ENCODE peak calls at places on chromosomes 12 and 14, in nine cellular contexts. One of them, this sample, is unnamed.

GRCh38 chr12:89179245-89179644 is 173.1 kb downstream of the DUSP6 start:
- DNase-seq in right lobe of liver: no peak
- DNase-seq in CD8-positive, alpha-beta T cell: no peak
- DNase-seq in CD4-positive, alpha-beta memory T cell: no peak
- DNase-seq in pancreas: no peak
- DNase-seq in body of pancreas: no peak
- DNase-seq in fibroblast of lung: no peak
- DNase-seq in PC-3: peak; percentile 46
- DNase-seq in aorta: no peak
- DNase-seq in this sample: no peak

GRCh38 chr12:57611116-57611809 is at the start of gene ARHGEF25:
- DNase-seq in PC-3: peak; percentile 35
- DNase-seq in right lobe of liver: peak; percentile 48
- DNase-seq in CD8-positive, alpha-beta T cell: no peak
- DNase-seq in body of pancreas: peak; percentile 54
- DNase-seq in fibroblast of lung: peak; percentile 58
- DNase-seq in aorta: peak; percentile 88
- DNase-seq in CD4-positive, alpha-beta memory T cell: no peak
- DNase-seq in pancreas: peak; percentile 55
- DNase-seq in this sample: peak; percentile 89

GRCh38 chr12:109329710-109330109 is 18.0 kb upstream of the MYO1H start:
- DNase-seq in fibroblast of lung: no peak
- DNase-seq in right lobe of liver: no peak
- DNase-seq in body of pancreas: no peak
- DNase-seq in aorta: no peak
- DNase-seq in pancreas: no peak
- DNase-seq in PC-3: no peak
- DNase-seq in CD8-positive, alpha-beta T cell: no peak
- DNase-seq in CD4-positive, alpha-beta memory T cell: no peak
- DNase-seq in this sample: no peak

GRCh38 chr14:25150934-25151790 is 101.2 kb upstream of the STXBP6 start:
- DNase-seq in fibroblast of lung: peak; percentile 79
- DNase-seq in CD4-positive, alpha-beta memory T cell: peak; percentile 5
- DNase-seq in pancreas: no peak
- DNase-seq in PC-3: peak; percentile 52
- DNase-seq in body of pancreas: no peak
- DNase-seq in right lobe of liver: no peak
- DNase-seq in aorta: no peak
- DNase-seq in CD8-positive, alpha-beta T cell: no peak
- DNase-seq in this sample: no peak

GRCh38 chr14:51396222-51396815 is 156.3 kb downstream of the TMX1 start:
- DNase-seq in body of pancreas: peak; percentile 20
- DNase-seq in CD8-positive, alpha-beta T cell: no peak
- DNase-seq in CD4-positive, alpha-beta memory T cell: no peak
- DNase-seq in PC-3: peak; percentile 99
- DNase-seq in right lobe of liver: peak; percentile 26
- DNase-seq in aorta: peak; percentile 52
- DNase-seq in fibroblast of lung: peak; percentile 99
- DNase-seq in pancreas: peak; percentile 46
- DNase-seq in this sample: peak; percentile 55

GRCh38 chr12:131833896-131834641 is 5.9 kb downstream of the MMP17 start:
- DNase-seq in aorta: no peak
- DNase-seq in pancreas: no peak
- DNase-seq in body of pancreas: no peak
- DNase-seq in PC-3: peak; percentile 43
- DNase-seq in CD4-positive, alpha-beta memory T cell: no peak
- DNase-seq in fibroblast of lung: peak; percentile 37
- DNase-seq in CD8-positive, alpha-beta T cell: no peak
- DNase-seq in right lobe of liver: no peak
- DNase-seq in this sample: no peak

GRCh38 chr12:120206228-120206627 is 5.3 kb upstream of the RPLP0 start:
- DNase-seq in aorta: peak; percentile 6
- DNase-seq in pancreas: no peak
- DNase-seq in right lobe of liver: no peak
- DNase-seq in CD8-positive, alpha-beta T cell: no peak
- DNase-seq in fibroblast of lung: no peak
- DNase-seq in body of pancreas: no peak
- DNase-seq in PC-3: no peak
- DNase-seq in CD4-positive, alpha-beta memory T cell: no peak
- DNase-seq in this sample: no peak

GRCh38 chr12:113186033-113186365 is 478 bp downstream of the RITA1 start:
- DNase-seq in CD8-positive, alpha-beta T cell: no peak
- DNase-seq in body of pancreas: no peak
- DNase-seq in PC-3: peak; percentile 44
- DNase-seq in fibroblast of lung: peak; percentile 37
- DNase-seq in right lobe of liver: no peak
- DNase-seq in aorta: no peak
- DNase-seq in pancreas: no peak
- DNase-seq in CD4-positive, alpha-beta memory T cell: no peak
- DNase-seq in this sample: no peak

GRCh38 chr12:54279227-54279631 is 693 bp downstream of the CBX5 start:
- DNase-seq in aorta: no peak
- DNase-seq in pancreas: no peak
- DNase-seq in fibroblast of lung: no peak
- DNase-seq in PC-3: no peak
- DNase-seq in CD8-positive, alpha-beta T cell: no peak
- DNase-seq in right lobe of liver: no peak
- DNase-seq in body of pancreas: no peak
- DNase-seq in CD4-positive, alpha-beta memory T cell: no peak
- DNase-seq in this sample: no peak

GRCh38 chr14:63051301-63051700 is 6.0 kb upstream of the KCNH5 start:
- DNase-seq in body of pancreas: no peak
- DNase-seq in PC-3: no peak
- DNase-seq in aorta: no peak
- DNase-seq in pancreas: no peak
- DNase-seq in right lobe of liver: no peak
- DNase-seq in fibroblast of lung: no peak
- DNase-seq in CD8-positive, alpha-beta T cell: no peak
- DNase-seq in CD4-positive, alpha-beta memory T cell: no peak
- DNase-seq in this sample: no peak

GRCh38 chr12:22626429-22626828 is 1.5 kb downstream of the ETNK1 start:
- DNase-seq in pancreas: no peak
- DNase-seq in CD4-positive, alpha-beta memory T cell: peak; percentile 16
- DNase-seq in right lobe of liver: no peak
- DNase-seq in aorta: no peak
- DNase-seq in CD8-positive, alpha-beta T cell: no peak
- DNase-seq in PC-3: peak; percentile 11
- DNase-seq in fibroblast of lung: peak; percentile 59
- DNase-seq in body of pancreas: no peak
- DNase-seq in this sample: no peak

GRCh38 chr12:59407799-59408198 is 188.0 kb upstream of the SLC16A7 start:
- DNase-seq in PC-3: no peak
- DNase-seq in pancreas: no peak
- DNase-seq in body of pancreas: peak; percentile 16
- DNase-seq in CD4-positive, alpha-beta memory T cell: no peak
- DNase-seq in aorta: no peak
- DNase-seq in CD8-positive, alpha-beta T cell: no peak
- DNase-seq in fibroblast of lung: no peak
- DNase-seq in right lobe of liver: no peak
- DNase-seq in this sample: no peak

GRCh38 chr12:91657016-91657415 is 474.4 kb upstream of the DCN start:
- DNase-seq in aorta: no peak
- DNase-seq in fibroblast of lung: no peak
- DNase-seq in CD4-positive, alpha-beta memory T cell: no peak
- DNase-seq in CD8-positive, alpha-beta T cell: no peak
- DNase-seq in body of pancreas: no peak
- DNase-seq in PC-3: no peak
- DNase-seq in right lobe of liver: no peak
- DNase-seq in pancreas: no peak
- DNase-seq in this sample: no peak

GRCh38 chr14:101988377-101988776 is 24.0 kb downstream of the DYNC1H1 start:
- DNase-seq in fibroblast of lung: no peak
- DNase-seq in right lobe of liver: no peak
- DNase-seq in body of pancreas: no peak
- DNase-seq in CD8-positive, alpha-beta T cell: no peak
- DNase-seq in PC-3: no peak
- DNase-seq in aorta: no peak
- DNase-seq in CD4-positive, alpha-beta memory T cell: no peak
- DNase-seq in pancreas: no peak
- DNase-seq in this sample: no peak
- H3K27ac ChIP-seq in fibroblast of lung: no peak overlapping the region
- H3K27ac ChIP-seq in right lobe of liver: no peak overlapping the region
- H3K27ac ChIP-seq in body of pancreas: no peak overlapping the region
- H3K27ac ChIP-seq in CD8-positive, alpha-beta T cell: no peak overlapping the region
- H3K27ac ChIP-seq in PC-3: no peak overlapping the region
- H3K27ac ChIP-seq in aorta: no peak overlapping the region
- H3K27ac ChIP-seq in CD4-positive, alpha-beta memory T cell: no peak overlapping the region
- H3K27ac ChIP-seq in pancreas: no peak overlapping the region
- H3K27ac ChIP-seq in this sample: no peak overlapping the region

DNA sequence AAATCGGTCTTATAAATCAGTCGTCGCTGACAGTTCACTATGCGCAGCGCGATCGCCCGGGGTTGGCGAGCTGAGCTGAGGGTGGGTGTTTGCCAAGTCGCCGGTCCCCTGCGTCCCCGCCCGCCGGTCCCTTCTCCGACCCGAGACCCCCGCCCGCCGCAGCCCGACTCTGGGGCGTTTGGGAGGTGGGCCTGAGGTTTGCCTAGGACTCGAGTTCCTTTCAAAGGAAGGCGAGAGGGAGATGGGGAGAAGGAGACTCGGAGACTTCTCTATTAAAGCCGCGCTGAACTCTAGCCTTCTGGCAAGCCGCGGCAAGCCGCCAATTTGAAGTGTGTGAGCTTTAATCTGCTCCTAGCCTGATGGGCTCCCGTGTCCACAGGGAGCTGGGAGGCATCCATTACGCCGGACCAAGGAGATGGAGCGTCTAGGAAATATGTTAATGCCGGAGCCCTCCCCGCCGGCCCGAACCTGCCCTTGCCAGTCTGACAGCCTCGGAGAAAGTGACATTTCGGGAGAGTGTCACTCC is 392.8 kb downstream of the NOVA1 start:
- DNase-seq in body of pancreas: peak; percentile 26
- DNase-seq in pancreas: peak; percentile 23
- DNase-seq in PC-3: no peak
- DNase-seq in aorta: peak; percentile 46
- DNase-seq in right lobe of liver: peak; percentile 23
- DNase-seq in fibroblast of lung: peak; percentile 14
- DNase-seq in CD8-positive, alpha-beta T cell: no peak
- DNase-seq in CD4-positive, alpha-beta memory T cell: no peak
- DNase-seq in this sample: peak; percentile 5
- H3K27ac ChIP-seq in body of pancreas: no peak overlapping the region
- H3K27ac ChIP-seq in pancreas: no peak overlapping the region
- H3K27ac ChIP-seq in PC-3: no peak overlapping the region
- H3K27ac ChIP-seq in aorta: no peak overlapping the region
- H3K27ac ChIP-seq in right lobe of liver: no peak overlapping the region
- H3K27ac ChIP-seq in fibroblast of lung: no peak overlapping the region
- H3K27ac ChIP-seq in CD8-positive, alpha-beta T cell: no peak overlapping the region
- H3K27ac ChIP-seq in CD4-positive, alpha-beta memory T cell: no peak overlapping the region
- H3K27ac ChIP-seq in this sample: no peak overlapping the region

GRCh38 chr12:19547258-19547657 is 108.0 kb downstream of the AEBP2 start:
- DNase-seq in CD8-positive, alpha-beta T cell: no peak
- DNase-seq in CD4-positive, alpha-beta memory T cell: no peak
- DNase-seq in fibroblast of lung: peak; percentile 56
- DNase-seq in aorta: no peak
- DNase-seq in right lobe of liver: no peak
- DNase-seq in PC-3: no peak
- DNase-seq in body of pancreas: no peak
- DNase-seq in pancreas: no peak
- DNase-seq in this sample: no peak
- H3K27ac ChIP-seq in CD8-positive, alpha-beta T cell: no peak overlapping the region
- H3K27ac ChIP-seq in CD4-positive, alpha-beta memory T cell: no peak overlapping the region
- H3K27ac ChIP-seq in fibroblast of lung: peak overlapping the region; percentile 16
- H3K27ac ChIP-seq in aorta: peak overlapping the region; percentile 97
- H3K27ac ChIP-seq in right lobe of liver: no peak overlapping the region
- H3K27ac ChIP-seq in PC-3: no peak overlapping the region
- H3K27ac ChIP-seq in body of pancreas: no peak overlapping the region
- H3K27ac ChIP-seq in pancreas: no peak overlapping the region
- H3K27ac ChIP-seq in this sample: no peak overlapping the region

DNA sequence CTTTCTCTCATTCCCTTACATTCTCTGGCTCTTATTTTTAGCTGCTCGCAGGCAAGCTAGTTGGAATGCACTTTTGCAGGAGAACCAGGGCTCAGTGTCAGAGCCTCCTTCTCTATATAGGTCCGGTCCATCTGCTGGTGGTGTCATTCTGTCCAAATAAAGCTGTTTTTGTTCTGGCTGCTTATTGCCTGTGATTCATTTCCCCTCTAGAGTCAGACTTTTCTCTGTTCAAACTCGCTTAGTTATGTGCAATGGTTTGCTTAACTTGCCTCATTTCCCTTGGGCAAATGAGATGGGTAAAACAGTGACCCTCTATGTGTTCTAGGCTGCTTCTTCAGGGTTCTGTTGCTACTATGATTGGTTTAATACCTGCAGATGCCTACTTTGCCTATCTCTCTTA is 2.9 kb downstream of the SMARCD1 start:
- DNase-seq in fibroblast of lung: peak; percentile 57
- DNase-seq in PC-3: peak; percentile 83
- DNase-seq in body of pancreas: no peak
- DNase-seq in CD8-positive, alpha-beta T cell: no peak
- DNase-seq in right lobe of liver: no peak
- DNase-seq in CD4-positive, alpha-beta memory T cell: no peak
- DNase-seq in aorta: peak; percentile 8
- DNase-seq in pancreas: no peak
- DNase-seq in this sample: no peak
- H3K27ac ChIP-seq in fibroblast of lung: peak overlapping the region; percentile 9
- H3K27ac ChIP-seq in PC-3: peak overlapping the region; percentile 82
- H3K27ac ChIP-seq in body of pancreas: no peak overlapping the region
- H3K27ac ChIP-seq in CD8-positive, alpha-beta T cell: no peak overlapping the region
- H3K27ac ChIP-seq in right lobe of liver: no peak overlapping the region
- H3K27ac ChIP-seq in CD4-positive, alpha-beta memory T cell: no peak overlapping the region
- H3K27ac ChIP-seq in aorta: no peak overlapping the region
- H3K27ac ChIP-seq in pancreas: no peak overlapping the region
- H3K27ac ChIP-seq in this sample: no peak overlapping the region

GRCh38 chr14:32507029-32507984 is 178.2 kb downstream of the AKAP6 start:
- DNase-seq in PC-3: peak; percentile 71
- DNase-seq in body of pancreas: no peak
- DNase-seq in right lobe of liver: no peak
- DNase-seq in aorta: no peak
- DNase-seq in pancreas: no peak
- DNase-seq in CD8-positive, alpha-beta T cell: no peak
- DNase-seq in CD4-positive, alpha-beta memory T cell: no peak
- DNase-seq in fibroblast of lung: peak; percentile 88
- DNase-seq in this sample: no peak
- H3K27ac ChIP-seq in PC-3: peak overlapping the region; percentile 72
- H3K27ac ChIP-seq in body of pancreas: no peak overlapping the region
- H3K27ac ChIP-seq in right lobe of liver: no peak overlapping the region
- H3K27ac ChIP-seq in aorta: no peak overlapping the region
- H3K27ac ChIP-seq in pancreas: no peak overlapping the region
- H3K27ac ChIP-seq in CD8-positive, alpha-beta T cell: no peak overlapping the region
- H3K27ac ChIP-seq in CD4-positive, alpha-beta memory T cell: no peak overlapping the region
- H3K27ac ChIP-seq in fibroblast of lung: peak overlapping the region; percentile 23
- H3K27ac ChIP-seq in this sample: no peak overlapping the region